ENCODE peak calls at places on chromosomes 1 and 21, in nine cellular contexts. D, K, Z, G, A, B, M, C and W are unnamed samples.

GRCh38 chr1:70442486-70442885 is 31.4 kb downstream of the CTH start:
- DNase-seq in M (no peak), Z (no peak), K (no peak), A (no peak), C (no peak), G (no peak), B (no peak), D (no peak), W (no peak)

GRCh38 chr1:13809461-13810159 is 109.6 kb downstream of the PRDM2 start:
- DNase-seq in Z (no peak), K (no peak), B (no peak), A (no peak), D (no peak), M (no peak), G (no peak), C (no peak), W (no peak)

GRCh38 chr1:184838374-184838995 is 83.8 kb upstream of the EDEM3 start:
- DNase-seq in C (peak; percentile 66), D (peak; percentile 80), K (no peak), M (no peak), B (no peak), A (peak; percentile 13), Z (no peak), G (no peak), W (peak; percentile 19)

GRCh38 chr1:3012511-3013291 is 8.6 kb upstream of the ACTRT2 start:
- DNase-seq in B (peak; percentile 31), G (peak; percentile 40), M (peak; percentile 20), D (no peak), K (peak; percentile 77), C (peak; percentile 42), A (peak; percentile 61), Z (peak; percentile 34), W (no peak)

GRCh38 chr1:92476071-92476607 is 10.6 kb downstream of the GFI1 start:
- DNase-seq in M (no peak), D (no peak), A (peak; percentile 64), Z (no peak), C (no peak), G (no peak), K (peak; percentile 20), B (peak; percentile 55), W (no peak)

GRCh38 chr1:25758466-25759070 is 41.4 kb upstream of the SELENON start:
- DNase-seq in D (no peak), A (no peak), C (no peak), Z (no peak), G (no peak), M (no peak), K (no peak), B (no peak), W (no peak)

GRCh38 chr1:103284270-103284669 is 175.9 kb upstream of the COL11A1 start:
- DNase-seq in K (no peak), Z (no peak), D (peak; percentile 30), A (no peak), C (no peak), B (no peak), G (no peak), M (no peak), W (no peak)

GRCh38 chr1:29650041-29650400 is 413.7 kb downstream of the PTPRU start:
- DNase-seq in C (no peak), A (no peak), K (no peak), D (no peak), Z (no peak), B (no peak), G (no peak), M (no peak), W (no peak)

GRCh38 chr1:162349635-162350330 is 26.9 kb downstream of the SPATA46 start:
- DNase-seq in M (no peak), G (peak; percentile 42), C (no peak), K (no peak), B (no peak), D (no peak), Z (no peak), A (no peak), W (peak; percentile 58)

GRCh38 chr1:156090138-156090821 is 8.0 kb upstream of the MEX3A start:
- DNase-seq in C (no peak), Z (no peak), B (no peak), D (no peak), M (no peak), A (no peak), K (no peak), G (no peak), W (no peak)

GRCh38 chr1:174923820-174924219 is 75.9 kb upstream of the CACYBP start:
- DNase-seq in K (no peak), D (no peak), A (no peak), B (no peak), M (no peak), C (no peak), G (no peak), Z (no peak), W (no peak)

GRCh38 chr1:205232945-205233397 is 5.2 kb downstream of the TMCC2 start:
- DNase-seq in C (no peak), D (no peak), K (no peak), G (no peak), A (no peak), Z (no peak), M (no peak), B (no peak), W (no peak)

GRCh38 chr1:24289937-24290595 is 29.1 kb upstream of the GRHL3 start:
- DNase-seq in G (no peak), B (no peak), D (no peak), C (peak; percentile 83), A (no peak), Z (peak; percentile 16), K (no peak), M (peak; percentile 15), W (peak; percentile 88)

GRCh38 chr21:45148316-45149000 is 74.1 kb downstream of the ADARB1 start:
- DNase-seq in Z (no peak), K (no peak), D (no peak), M (no peak), B (no peak), C (no peak), G (no peak), A (no peak), W (no peak)

GRCh38 chr1:67019600-67020136 is 34.3 kb downstream of the SLC35D1 start:
- DNase-seq in Z (no peak), K (no peak), D (peak; percentile 18), M (no peak), G (peak; percentile 68), C (no peak), A (no peak), B (no peak), W (peak; percentile 49)

GRCh38 chr21:34333150-34333739 is 30.6 kb upstream of the KCNE2 start:
- DNase-seq in C (no peak), A (no peak), Z (no peak), M (no peak), D (no peak), G (no peak), K (no peak), B (no peak), W (peak; percentile 60)

GRCh38 chr21:44454747-44455523 is at the start of gene LRRC3:
- DNase-seq in D (peak; percentile 55), M (no peak), K (peak; percentile 96), G (peak; percentile 90), Z (no peak), A (peak; percentile 75), B (peak; percentile 81), C (peak; percentile 85), W (no peak)

GRCh38 chr1:230772457-230773395 is 25.5 kb downstream of the CAPN9 start:
- DNase-seq in K (no peak), C (peak; percentile 66), G (peak; percentile 70), A (no peak), M (no peak), B (no peak), D (no peak), Z (no peak), W (no peak)

GRCh38 chr1:232306269-232306911 is 323.5 kb downstream of the SIPA1L2 start:
- DNase-seq in C (peak; percentile 68), D (no peak), M (no peak), A (no peak), G (peak; percentile 70), Z (no peak), B (no peak), K (peak; percentile 35), W (no peak)

GRCh38 chr1:156796340-156797097 is 20.1 kb downstream of the SH2D2A start:
- DNase-seq in M (no peak), K (no peak), A (no peak), C (no peak), Z (no peak), D (no peak), B (no peak), G (no peak), W (no peak)

GRCh38 chr1:82538876-82539275 is 738.1 kb downstream of the ADGRL2 start:
- DNase-seq in A (no peak), C (no peak), D (no peak), K (no peak), Z (no peak), B (no peak), G (no peak), M (no peak), W (no peak)

GRCh38 chr1:62352387-62352786 is 33.2 kb upstream of the KANK4 start:
- DNase-seq in M (no peak), Z (no peak), G (no peak), K (no peak), B (no peak), C (no peak), A (no peak), D (no peak), W (no peak)

GRCh38 chr1:111789077-111789476 is 33.4 kb downstream of the DDX20 start:
- DNase-seq in B (no peak), Z (no peak), M (no peak), K (no peak), G (no peak), C (no peak), A (no peak), D (no peak), W (no peak)

GRCh38 chr1:20290624-20291597 is at the start of gene VWA5B1:
- DNase-seq in D (no peak), G (peak; percentile 94), M (no peak), K (peak; percentile 76), A (no peak), C (no peak), Z (no peak), B (no peak), W (no peak)

GRCh38 chr1:185068362-185068761 is 23.0 kb downstream of the RNF2 start:
- DNase-seq in Z (no peak), C (no peak), B (no peak), M (no peak), G (no peak), K (no peak), A (no peak), D (no peak), W (no peak)

GRCh38 chr1:9596419-9597123 is 7.9 kb downstream of the TMEM201 start:
- DNase-seq in M (no peak), Z (no peak), A (no peak), K (no peak), C (no peak), G (no peak), B (no peak), D (no peak), W (no peak)

GRCh38 chr1:197356723-197357533 is 88.9 kb downstream of the CRB1 start:
- DNase-seq in A (no peak), G (peak; percentile 11), K (peak; percentile 25), B (no peak), C (no peak), M (no peak), Z (no peak), D (peak; percentile 32), W (no peak)

GRCh38 chr21:25639167-25639921 is at the start of gene JAM2:
- DNase-seq in M (peak; percentile 22), Z (no peak), K (peak; percentile 65), D (no peak), B (peak; percentile 29), A (peak; percentile 55), C (peak; percentile 63), G (peak; percentile 66), W (peak; percentile 60)

GRCh38 chr1:87937774-87938173 is 609.1 kb downstream of the LMO4 start:
- DNase-seq in Z (no peak), D (no peak), M (no peak), A (no peak), K (no peak), B (no peak), G (no peak), C (no peak), W (no peak)

GRCh38 chr1:25183126-25183980 is 48.9 kb downstream of the SYF2 start:
- DNase-seq in G (no peak), Z (no peak), A (no peak), B (no peak), D (no peak), K (no peak), C (no peak), M (no peak), W (no peak)

GRCh38 chr21:27292229-27292628 is 325.3 kb upstream of the ADAMTS5 start:
- DNase-seq in G (no peak), M (no peak), K (no peak), C (no peak), D (no peak), Z (no peak), A (no peak), B (no peak), W (no peak)